ENCODE peak calls at places on chromosome 1, in six cellular contexts. Y is AG09319; G is Peyer's patch; X is A549; Z is activated CD8-positive, alpha-beta T cell treated with anti-CD3 and anti-CD28 coated beads, Interleukin-2, amount 10 ng/mL, durations not matched to agents 7 days and 5 days; F is RCC 7860. S is an unnamed sample.

GRCh38 chr1:33248244-33248643 is 8.0 kb upstream of the ZNF362 start:
- DNase-seq in Y (no peak), G (no peak), X (no peak), Z (no peak), F (no peak), S (no peak)

GRCh38 chr1:58290685-58291372 is 255.7 kb downstream of the OMA1 start:
- DNase-seq in Y (no peak), G (no peak), X (no peak), Z (no peak), F (no peak), S (no peak)

GRCh38 chr1:217647791-217648190 is 16.6 kb downstream of the SPATA17 start:
- DNase-seq in Y (no peak), G (no peak), X (no peak), Z (no peak), F (no peak), S (no peak)

GRCh38 chr1:226692067-226692792 is 46.9 kb downstream of the ITPKB start:
- DNase-seq in Y (no peak), G (no peak), X (no peak), Z (no peak), F (no peak), S (no peak)

GRCh38 chr1:113340038-113340437 is 50.3 kb upstream of the MAGI3 start:
- DNase-seq in Y (no peak), G (no peak), X (no peak), Z (no peak), F (no peak), S (no peak)

GRCh38 chr1:176205322-176205914 is 1.7 kb downstream of the COP1 start:
- DNase-seq in Y (no peak), G (no peak), X (no peak), Z (no peak), F (peak; percentile 6), S (no peak)

GRCh38 chr1:107339775-107340174 is 198.9 kb downstream of the NTNG1 start:
- DNase-seq in Y (no peak), G (no peak), X (no peak), Z (no peak), F (no peak), S (no peak)

GRCh38 chr1:17136936-17137335 is 17.7 kb upstream of the PADI2 start:
- DNase-seq in Y (no peak), G (no peak), X (no peak), Z (no peak), F (no peak), S (no peak)

GRCh38 chr1:163258181-163258580 is 55.5 kb upstream of the RGS5 start:
- DNase-seq in Y (peak; percentile 15), G (no peak), X (no peak), Z (no peak), F (no peak), S (no peak)

GRCh38 chr1:182147136-182147815 is 85.8 kb upstream of the ZNF648 start:
- DNase-seq in Y (no peak), G (peak; percentile 57), X (no peak), Z (no peak), F (no peak), S (no peak)

GRCh38 chr1:173190101-173190895 is 16.8 kb downstream of the TNFSF4 start:
- DNase-seq in Y (no peak), G (peak; percentile 74), X (peak; percentile 73), Z (no peak), F (peak; percentile 82), S (no peak)

GRCh38 chr1:220788146-220788545 is 1.4 kb downstream of the MTARC1 start:
- DNase-seq in Y (no peak), G (no peak), X (no peak), Z (no peak), F (no peak), S (no peak)

GRCh38 chr1:7292714-7293419 is 478.2 kb upstream of the VAMP3 start:
- DNase-seq in Y (no peak), G (no peak), X (no peak), Z (no peak), F (no peak), S (no peak)

GRCh38 chr1:81032973-81033425 is 767.7 kb upstream of the ADGRL2 start:
- DNase-seq in Y (no peak), G (peak; percentile 54), X (no peak), Z (no peak), F (no peak), S (no peak)

GRCh38 chr1:183228650-183229220 is 42.7 kb downstream of the LAMC2 start:
- DNase-seq in Y (no peak), G (no peak), X (no peak), Z (no peak), F (no peak), S (no peak)

GRCh38 chr1:198775606-198776005 is 136.8 kb downstream of the PTPRC start:
- DNase-seq in Y (no peak), G (no peak), X (no peak), Z (no peak), F (no peak), S (no peak)

GRCh38 chr1:204962742-204963632 is 80.0 kb upstream of the CNTN2 start:
- DNase-seq in Y (no peak), G (no peak), X (no peak), Z (no peak), F (no peak), S (no peak)

GRCh38 chr1:82388679-82389078 is 587.9 kb downstream of the ADGRL2 start:
- DNase-seq in Y (no peak), G (no peak), X (no peak), Z (no peak), F (peak; percentile 21), S (no peak)